ENCODE peak calls at places on chromosome 22, in seven cellular contexts. O is mesendoderm, B is neuronal stem cell, E is IMR-90, Z is H1, A is mesenchymal stem cell, U is trophoblast cell. G is an unnamed sample. For H3K4me1, the result is how much of the 10 kb centered on the place peaks cover.

GRCh38 chr22:19129871-19130270 is 1.2 kb upstream of the TSSK2 start:
- DNase-seq in B (no peak), O (no peak), E (no peak), Z (no peak), U (no peak), A (no peak), G (no peak)

GRCh38 chr22:49184736-49185135 is 642.9 kb downstream of the BRD1 start:
- DNase-seq in E (no peak), Z (no peak), B (no peak), A (no peak), O (no peak), U (no peak), G (no peak)

GRCh38 chr22:49497266-49497665 is 330.4 kb downstream of the BRD1 start:
- DNase-seq in O (no peak), A (no peak), Z (no peak), B (no peak), E (no peak), U (no peak), G (no peak)

GRCh38 chr22:42621505-42622002 is 6.9 kb upstream of the POLDIP3 start:
- DNase-seq in U (peak), A (peak), B (peak), Z (peak), O (peak), E (peak), G (peak)

GRCh38 chr22:19691721-19692341 is 22.5 kb upstream of the SEPTIN5 start:
- DNase-seq in U (peak), B (no peak), O (peak), E (peak), Z (no peak), A (peak), G (peak)

GRCh38 chr22:44505796-44506354 is 7.8 kb upstream of the RTL6 start:
- DNase-seq in E (no peak), A (no peak), U (no peak), O (no peak), B (no peak), Z (no peak), G (no peak)

GRCh38 chr22:34951212-34951611 is 114.7 kb upstream of the ISX start:
- DNase-seq in B (no peak), E (no peak), U (no peak), Z (no peak), O (no peak), A (no peak), G (no peak)

GRCh38 chr22:50011447-50012200 is 941 bp downstream of the IL17REL start:
- DNase-seq in O (peak), E (no peak), U (no peak), B (no peak), A (no peak), Z (no peak), G (peak)

GRCh38 chr22:26318975-26319374 is 110.1 kb upstream of the ASPHD2 start:
- DNase-seq in Z (no peak), B (no peak), A (no peak), E (no peak), U (peak), O (peak), G (no peak)

GRCh38 chr22:44928064-44928463 is 81.7 kb downstream of the PHF21B start:
- DNase-seq in A (no peak), B (no peak), O (no peak), Z (no peak), E (no peak), U (no peak), G (no peak)

GRCh38 chr22:41181349-41182241 is 23.5 kb upstream of the L3MBTL2 start:
- DNase-seq in B (no peak), Z (no peak), U (peak), A (peak), E (peak), O (peak), G (peak)

GRCh38 chr22:25111579-25112517 is 87.8 kb upstream of the CRYBB3 start:
- DNase-seq in Z (no peak), O (peak), B (no peak), U (no peak), E (no peak), A (peak), G (peak)

GRCh38 chr22:49959782-49960158 is 802 bp upstream of the PIM3 start:
- DNase-seq in U (peak), A (no peak), E (no peak), O (no peak), B (no peak), Z (no peak), G (peak)

GRCh38 chr22:27307545-27308279 is 493.8 kb downstream of the MN1 start:
- DNase-seq in B (no peak), O (no peak), Z (no peak), U (no peak), E (no peak), A (no peak), G (no peak)

GRCh38 chr22:48820481-48821345 is 1007.0 kb downstream of the BRD1 start:
- DNase-seq in A (no peak), O (no peak), B (no peak), E (no peak), U (no peak), Z (no peak), G (no peak)

GRCh38 chr22:27474112-27474571 is 327.4 kb downstream of the MN1 start:
- DNase-seq in A (no peak), E (no peak), B (no peak), O (no peak), Z (no peak), U (peak), G (no peak)

GRCh38 chr22:33513388-33514336 is 406.6 kb downstream of the LARGE1 start:
- DNase-seq in U (no peak), A (peak), E (peak), Z (no peak), O (no peak), B (no peak), G (no peak)

GRCh38 chr22:27554106-27554814 is 247.3 kb downstream of the MN1 start:
- DNase-seq in B (no peak), A (peak), U (no peak), E (peak), O (peak), Z (no peak), G (no peak)

GRCh38 chr22:27386186-27386585 is 415.4 kb downstream of the MN1 start:
- DNase-seq in U (no peak), A (no peak), Z (no peak), E (no peak), B (no peak), O (peak), G (peak)

GRCh38 chr22:33380789-33381530 is 322.8 kb upstream of the SYN3 start:
- DNase-seq in U (no peak), E (peak), O (peak), Z (no peak), B (no peak), A (peak), G (no peak)

GRCh38 chr22:20026996-20027601 is 6.2 kb downstream of the TANGO2 start:
- DNase-seq in O (no peak), B (no peak), E (no peak), A (no peak), Z (no peak), U (no peak), G (peak)

GRCh38 chr22:41485033-41485432 is 16.1 kb downstream of the ACO2 start:
- DNase-seq in Z (no peak), E (no peak), O (no peak), U (no peak), A (no peak), B (no peak), G (no peak)

GRCh38 chr22:49897015-49897684 is 21.1 kb downstream of the ALG12 start:
- DNase-seq in A (no peak), E (no peak), O (no peak), B (no peak), Z (no peak), U (no peak), G (no peak)

GRCh38 chr22:42432020-42432596 is at the start of gene NFAM1:
- DNase-seq in O (no peak), U (no peak), A (no peak), Z (no peak), B (no peak), E (no peak), G (no peak)

GRCh38 chr22:29479417-29480261 is at the start of gene NEFH:
- DNase-seq in E (no peak), A (no peak), Z (no peak), B (no peak), O (no peak), U (no peak), G (peak)

GRCh38 chr22:41541484-41541883 is 2.8 kb downstream of the POLR3H start:
- DNase-seq in U (no peak), B (no peak), Z (no peak), E (no peak), A (no peak), O (no peak), G (no peak)

GRCh38 chr22:38766076-38766777 is 10.4 kb upstream of the SUN2 start:
- DNase-seq in U (peak), E (peak), A (peak), O (peak), B (no peak), Z (peak), G (peak)

GRCh38 chr22:28247667-28248363 is 328.8 kb upstream of the PITPNB start:
- DNase-seq in A (no peak), E (no peak), O (peak), B (no peak), Z (no peak), U (no peak), G (no peak)

GRCh38 chr22:49024775-49025440 is 802.8 kb downstream of the BRD1 start:
- DNase-seq in U (no peak), B (no peak), E (no peak), Z (no peak), O (no peak), A (no peak), G (no peak)

GRCh38 chr22:27892064-27892463 is 27.0 kb downstream of the PITPNB start:
- DNase-seq in Z (no peak), E (no peak), B (no peak), A (no peak), O (no peak), U (peak), G (no peak)

GRCh38 chr22:16970446-16970845 is 37.6 kb downstream of the GAB4 start:
- DNase-seq in U (no peak), Z (no peak), B (no peak), A (no peak), E (no peak), O (no peak), G (no peak)

GRCh38 chr22:38353142-38353629 is 36.0 kb upstream of the CSNK1E start:
- DNase-seq in U (peak), E (peak), O (peak), A (peak), B (peak), Z (peak), G (peak)

GRCh38 chr22:18970180-18970947 is 34.3 kb upstream of the PRODH start:
- DNase-seq in E (no peak), U (peak), Z (no peak), O (peak), B (peak), A (peak), G (peak)

GRCh38 chr22:19761022-19761499 is 483 bp downstream of the TBX1 start:
- DNase-seq in U (no peak), Z (no peak), A (no peak), O (no peak), E (no peak), B (no peak), G (peak)

GRCh38 chr22:45502215-45503070 is at the start of gene FBLN1:
- DNase-seq in Z (no peak), A (peak), B (peak), U (peak), E (no peak), O (peak), G (peak)

GRCh38 chr22:43253839-43254238 is 66.9 kb upstream of the TTLL12 start:
- DNase-seq in O (peak), A (no peak), B (no peak), E (no peak), U (peak), Z (no peak), G (no peak)

GRCh38 chr22:38316340-38317236 is 645 bp downstream of the CSNK1E start:
- DNase-seq in A (peak), B (no peak), O (peak), Z (no peak), U (no peak), E (peak), G (no peak)

GRCh38 chr22:44402196-44403111 is 89.7 kb upstream of the SHISAL1 start:
- DNase-seq in A (no peak), B (no peak), O (no peak), E (no peak), Z (no peak), U (no peak), G (peak)

GRCh38 chr22:47593291-47593690 is 830.8 kb downstream of the TBC1D22A start:
- DNase-seq in U (no peak), Z (no peak), A (no peak), B (no peak), O (no peak), E (no peak), G (no peak)

GRCh38 chr22:23751441-23751996 is 607 bp upstream of the ZNF70 start:
- DNase-seq in Z (no peak), E (no peak), A (no peak), B (no peak), O (peak), U (no peak), G (peak)

DNA sequence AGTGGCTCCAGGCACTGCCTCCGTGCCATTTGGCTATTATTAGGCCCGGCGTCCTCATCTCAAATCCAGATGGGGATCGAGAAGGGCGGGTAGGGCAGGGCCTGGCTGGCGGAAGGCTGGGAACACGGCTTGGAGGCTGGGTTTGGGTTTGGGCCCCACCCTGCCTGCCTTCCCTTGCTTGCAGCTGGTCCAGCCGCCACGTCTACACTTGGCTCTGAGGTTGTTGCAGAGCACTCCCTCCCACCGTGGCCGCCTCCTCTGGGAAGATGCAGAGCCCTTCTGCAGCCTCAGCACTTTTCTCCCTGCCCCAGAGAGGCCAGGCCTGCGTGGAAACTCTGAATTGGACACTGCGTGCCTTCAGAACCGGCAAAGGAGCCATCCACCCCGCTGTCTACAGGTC is 5.2 kb upstream of the SMTN start:
- DNase-seq in A (no peak), Z (no peak), B (no peak), O (no peak), U (no peak), E (peak), G (no peak)
- H3K9ac ChIP-seq in A (peak), Z (no peak), B (no peak), O (no peak), U (no peak), E (no peak), G (no peak)

DNA sequence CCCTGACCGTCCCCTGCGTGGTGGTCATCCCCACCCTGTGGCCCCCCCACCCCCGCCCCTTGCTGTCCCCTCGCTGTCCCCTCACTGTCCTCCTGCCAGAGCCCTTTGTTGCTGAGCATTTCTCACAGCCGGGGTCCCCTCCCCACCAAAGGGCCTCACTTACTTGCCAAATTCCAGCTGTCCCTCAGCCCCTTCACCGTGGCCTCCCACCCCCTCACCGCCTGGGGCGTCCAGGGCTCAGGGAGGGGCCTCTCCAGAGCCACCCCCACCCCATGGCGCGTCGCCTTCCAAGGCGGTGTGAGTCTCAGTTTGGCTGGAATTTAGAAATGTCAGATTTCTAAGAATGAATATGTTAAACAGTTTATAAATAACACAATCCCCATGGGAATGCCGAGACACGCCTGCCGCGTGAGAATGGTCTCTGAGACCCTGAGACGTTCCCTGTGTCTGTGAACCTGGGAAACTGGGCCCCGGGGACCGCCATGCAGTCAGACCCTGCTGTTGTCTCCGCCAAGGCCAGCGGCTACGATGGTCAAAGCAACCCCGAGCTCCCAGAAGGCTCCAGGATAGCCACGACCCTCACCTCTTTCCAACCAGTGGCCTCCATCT is 28.9 kb downstream of the CELSR1 start:
- DNase-seq in B (no peak), A (no peak), O (peak), Z (no peak), U (no peak), E (no peak), G (no peak)
- H3K4ac ChIP-seq in B (peak), A (no peak), O (no peak), Z (no peak), U (no peak), E (no peak), G (no peak)

GRCh38 chr22:36465232-36466021 is 16.0 kb downstream of the TXN2 start:
- DNase-seq in Z (no peak), E (peak), B (no peak), U (peak), O (peak), A (peak), G (no peak)

GRCh38 chr22:36462475-36462790 is 19.0 kb downstream of the TXN2 start:
- DNase-seq in Z (no peak), B (no peak), U (no peak), E (no peak), A (no peak), O (no peak), G (no peak)

GRCh38 chr22:36464715-36465231 is 16.7 kb downstream of the TXN2 start:
- DNase-seq in O (no peak), A (no peak), B (no peak), Z (no peak), U (no peak), E (no peak), G (no peak)

GRCh38 chr22:36461665-36462474 is 19.6 kb downstream of the TXN2 start:
- DNase-seq in Z (peak), U (peak), O (peak), B (no peak), E (peak), A (peak), G (peak)

GRCh38 chr22:36463783-36464184 is 17.7 kb downstream of the TXN2 start:
- DNase-seq in O (no peak), B (no peak), U (no peak), E (no peak), Z (no peak), A (no peak), G (no peak)
- H3K4me1 ChIP-seq in O (under half), B (under half), U (under half), E (under half), Z (under half), A (half or more), G (under half)

GRCh38 chr22:40050258-40050657 is 55.5 kb downstream of the FAM83F start:
- DNase-seq in U (no peak), Z (no peak), O (no peak), B (no peak), A (no peak), E (no peak), G (no peak)
- H3K9ac ChIP-seq in U (no peak), Z (no peak), O (no peak), B (no peak), A (no peak), E (no peak), G (no peak)

DNA sequence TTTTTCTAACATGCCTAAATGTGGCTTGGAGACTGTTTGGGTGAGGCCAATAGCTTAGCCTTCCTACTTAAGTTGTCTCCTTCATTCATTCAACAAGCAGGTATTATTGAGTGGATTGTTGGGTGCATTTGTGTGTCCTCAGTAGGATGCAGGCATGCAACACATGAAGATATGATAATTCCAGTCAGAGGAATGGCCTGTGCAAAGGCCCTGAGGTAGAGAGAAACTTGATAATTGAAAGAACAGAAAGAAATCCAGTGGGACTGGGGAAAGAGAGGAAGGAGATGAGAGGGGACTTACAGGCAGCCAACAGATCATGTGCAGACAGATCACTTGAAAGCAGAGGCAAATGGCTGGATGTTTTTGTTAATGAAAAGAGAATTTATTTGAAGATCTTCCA is 15.3 kb upstream of the PRAME start:
- DNase-seq in O (no peak), B (no peak), U (no peak), A (no peak), Z (no peak), E (no peak), G (no peak)
- H3K4ac ChIP-seq in O (no peak), B (no peak), U (no peak), A (no peak), Z (no peak), E (no peak), G (no peak)

GRCh38 chr22:21573750-21574494 is 6.4 kb downstream of the UBE2L3 start:
- DNase-seq in E (no peak), B (no peak), O (no peak), Z (no peak), U (no peak), A (no peak), G (no peak)
- H3K4me1 ChIP-seq in E (under half), B (under half), O (under half), Z (under half), U (under half), A (under half), G (under half)

G was measured in H9.